ENCODE peak calls at places on chromosome 13, in ten cellular contexts. L, D, M, Y, B, X, S, N, A and I are unnamed samples.

GRCh38 chr13:112690242-112690943 is 555 bp downstream of the ATP11A start:
- DNase-seq in A (peak), S (peak), B (peak), Y (peak), X (peak), M (no peak), N (no peak), D (no peak), L (peak), I (no peak)

GRCh38 chr13:100724568-100724967 is 50.0 kb upstream of the TMTC4 start:
- DNase-seq in B (no peak), N (no peak), M (no peak), S (no peak), D (no peak), L (no peak), A (no peak), X (no peak), Y (no peak), I (no peak)

GRCh38 chr13:45238945-45239795 is 38.3 kb upstream of the KCTD4 start:
- DNase-seq in L (no peak), M (no peak), X (no peak), N (no peak), B (no peak), Y (no peak), A (no peak), S (no peak), D (no peak), I (no peak)

GRCh38 chr13:78976696-78977095 is 317.7 kb upstream of the OBI1 start:
- DNase-seq in X (no peak), A (no peak), B (no peak), Y (no peak), N (no peak), S (no peak), M (no peak), D (no peak), L (no peak), I (no peak)

GRCh38 chr13:100674363-100674847 is at the start of gene TMTC4:
- DNase-seq in M (no peak), Y (no peak), A (no peak), N (no peak), D (no peak), L (no peak), X (no peak), S (no peak), B (no peak), I (no peak)

GRCh38 chr13:112651306-112651705 is 38.5 kb upstream of the ATP11A start:
- DNase-seq in S (no peak), N (no peak), Y (no peak), M (no peak), D (no peak), B (no peak), X (no peak), L (no peak), A (no peak), I (no peak)

GRCh38 chr13:34035676-34036325 is 217.9 kb downstream of the RFC3 start:
- DNase-seq in D (no peak), X (no peak), B (no peak), M (no peak), N (peak), A (no peak), S (no peak), L (peak), Y (no peak), I (no peak)

GRCh38 chr13:28623782-28624706 is 34.9 kb upstream of the POMP start:
- DNase-seq in B (no peak), A (no peak), S (no peak), X (no peak), D (no peak), L (no peak), M (no peak), Y (no peak), N (no peak), I (no peak)

GRCh38 chr13:114128624-114129522 is 3.5 kb downstream of the RASA3 start:
- DNase-seq in X (peak), Y (peak), A (peak), L (no peak), S (peak), N (no peak), M (peak), D (peak), B (peak), I (no peak)

GRCh38 chr13:18943273-18943672 is 238.4 kb downstream of the TUBA3C start:
- DNase-seq in M (no peak), B (no peak), N (no peak), D (no peak), L (no peak), X (no peak), Y (no peak), S (no peak), A (no peak), I (no peak)

GRCh38 chr13:73962284-73962683 is 171.9 kb downstream of the KLF12 start:
- DNase-seq in X (no peak), A (no peak), Y (no peak), B (no peak), N (no peak), M (no peak), D (no peak), L (no peak), S (no peak), I (no peak)
- H3K4me3 ChIP-seq in X (no peak), A (no peak), Y (no peak), B (no peak), N (no peak), M (no peak), D (no peak), L (no peak), S (no peak), I (no peak)

DNA sequence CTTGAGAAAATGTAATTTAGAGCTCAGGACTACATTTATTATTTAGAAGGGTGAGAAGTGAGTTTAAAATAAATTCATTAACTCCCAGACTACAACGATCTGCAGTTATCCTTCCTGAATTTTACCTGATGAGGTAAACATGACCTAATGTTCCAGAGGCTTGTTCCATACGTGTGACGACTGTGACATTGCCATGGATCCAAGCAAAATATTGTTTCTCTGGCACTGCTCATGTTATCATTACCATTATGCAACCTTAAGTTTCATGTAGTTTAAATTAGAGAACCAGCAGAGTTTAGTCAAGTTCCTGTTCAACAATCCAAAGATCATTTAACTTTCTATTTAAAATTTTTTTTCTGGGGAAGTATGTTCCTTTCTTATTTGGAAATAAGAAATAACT is 279.6 kb downstream of the KLF5 start:
- DNase-seq in B (no peak), D (no peak), Y (no peak), L (no peak), A (no peak), M (no peak), X (no peak), N (no peak), S (no peak), I (no peak)
- H3K27ac ChIP-seq in B (no peak), D (no peak), Y (no peak), L (peak), A (no peak), M (no peak), X (no peak), N (no peak), S (no peak), I (peak)

GRCh38 chr13:35388979-35389378 is 87.5 kb downstream of the MAB21L1 start:
- DNase-seq in D (no peak), M (no peak), X (no peak), N (no peak), L (no peak), S (no peak), Y (no peak), A (no peak), B (no peak), I (no peak)
- H3K4me3 ChIP-seq in D (no peak), M (no peak), X (peak), N (no peak), L (no peak), S (no peak), Y (no peak), A (no peak), B (no peak), I (no peak)

GRCh38 chr13:111177803-111178389 is 62.8 kb downstream of the ARHGEF7 start:
- DNase-seq in B (no peak), Y (no peak), S (no peak), L (no peak), D (no peak), M (no peak), N (no peak), A (no peak), X (no peak), I (no peak)

GRCh38 chr13:111181977-111182376 is 66.9 kb downstream of the ARHGEF7 start:
- DNase-seq in L (no peak), M (no peak), S (no peak), Y (no peak), A (no peak), B (no peak), X (no peak), D (no peak), N (no peak), I (no peak)

GRCh38 chr13:111178417-111178816 is 63.3 kb downstream of the ARHGEF7 start:
- DNase-seq in Y (no peak), M (no peak), S (no peak), N (no peak), D (no peak), L (no peak), A (no peak), X (peak), B (no peak), I (no peak)

GRCh38 chr13:111177081-111177711 is 62.1 kb downstream of the ARHGEF7 start:
- DNase-seq in A (peak), D (no peak), N (no peak), Y (no peak), B (no peak), M (no peak), L (no peak), X (peak), S (peak), I (no peak)

DNA sequence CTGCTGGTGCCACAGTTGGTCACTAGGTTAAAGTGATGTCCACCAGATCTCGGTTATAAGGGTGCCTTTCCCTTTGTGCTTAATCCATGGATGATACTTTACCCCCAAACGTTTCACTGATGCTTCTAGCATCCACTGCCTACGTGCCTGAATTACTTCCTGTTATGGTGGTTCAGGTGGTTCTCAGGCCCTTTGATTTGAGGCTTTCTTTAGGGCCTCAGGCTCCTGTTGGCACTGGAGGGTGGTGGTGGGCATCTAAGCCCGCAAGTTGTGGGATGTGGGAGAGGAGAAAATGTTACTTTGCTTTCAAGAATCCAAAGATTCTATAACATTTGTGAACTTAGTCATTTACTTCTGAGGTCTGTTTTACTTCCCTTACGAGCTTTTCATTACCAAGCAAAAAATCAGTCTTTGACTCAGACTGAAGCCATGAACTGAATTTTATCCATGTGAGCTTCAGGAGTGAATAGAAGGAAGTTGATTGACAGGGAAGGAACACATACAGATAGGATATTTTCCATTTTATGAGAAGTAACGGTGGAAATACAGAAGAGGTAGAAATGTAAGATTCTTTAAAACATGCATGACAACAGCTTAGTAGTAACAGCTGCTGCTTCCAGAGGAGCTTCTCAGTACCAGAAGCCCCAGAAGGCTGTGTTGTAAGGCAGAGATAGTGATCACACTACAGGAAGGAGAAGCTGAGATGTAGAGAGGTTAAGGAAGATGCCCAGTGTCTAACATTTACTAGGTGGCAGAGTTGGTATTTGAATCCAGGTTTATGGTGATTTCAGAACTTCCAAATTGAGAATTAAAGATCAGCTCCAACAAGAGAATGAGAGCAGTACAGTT is 65.0 kb downstream of the ARHGEF7 start:
- DNase-seq in L (no peak), S (peak), B (no peak), Y (no peak), D (no peak), M (no peak), A (no peak), X (no peak), N (no peak), I (no peak)
- H3K27ac ChIP-seq in L (no peak), S (peak), B (peak), Y (peak), D (peak), M (no peak), A (peak), X (peak), N (no peak), I (no peak)

GRCh38 chr13:22839554-22840286 is 341.1 kb upstream of the SGCG start:
- DNase-seq in B (no peak), Y (no peak), S (no peak), D (no peak), M (no peak), A (no peak), N (no peak), L (no peak), X (no peak), I (no peak)

GRCh38 chr13:22836475-22836874 is 344.3 kb upstream of the SGCG start:
- DNase-seq in B (no peak), L (no peak), X (no peak), Y (no peak), N (no peak), M (no peak), D (no peak), A (no peak), S (no peak), I (no peak)

GRCh38 chr13:22837980-22838615 is 342.7 kb upstream of the SGCG start:
- DNase-seq in Y (no peak), N (no peak), X (no peak), S (no peak), A (no peak), B (no peak), D (no peak), M (no peak), L (no peak), I (no peak)
- H3K4me3 ChIP-seq in Y (no peak), N (no peak), X (peak), S (no peak), A (peak), B (no peak), D (peak), M (no peak), L (no peak), I (no peak)

DNA sequence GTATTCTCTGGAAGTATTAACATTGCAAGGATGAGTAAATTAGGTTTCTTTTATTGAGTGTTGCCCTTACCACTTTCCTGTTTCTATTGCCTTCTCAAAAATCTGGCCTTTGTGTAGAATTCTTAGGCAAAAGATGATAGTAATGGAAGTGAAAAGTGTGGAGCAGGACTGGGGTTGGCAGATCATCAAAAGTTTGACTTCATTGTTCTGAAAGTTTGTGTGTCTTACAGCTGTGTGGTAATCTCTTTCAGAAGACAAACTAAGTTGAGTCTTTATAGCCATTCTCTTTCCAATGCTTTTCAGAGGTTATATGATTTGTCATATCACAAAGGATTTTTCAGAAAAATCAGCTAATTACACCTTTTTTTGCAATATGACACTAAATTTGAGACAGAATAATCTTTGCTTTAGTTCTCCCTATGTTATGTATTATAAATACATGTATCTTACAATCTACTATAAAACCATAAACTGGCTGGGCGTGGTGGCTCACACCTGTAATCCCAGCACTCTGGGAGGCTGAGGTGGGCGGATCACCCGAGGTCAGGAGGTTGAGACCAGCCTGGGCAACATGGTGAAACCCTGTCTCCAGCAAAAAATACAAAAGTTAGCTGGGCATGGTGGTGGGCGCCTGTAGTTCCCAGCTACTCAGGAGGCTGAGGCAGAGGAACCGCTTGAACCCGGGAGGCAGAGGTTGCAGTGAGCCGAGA is 8.7 kb upstream of the KCNRG start:
- DNase-seq in S (no peak), N (no peak), X (no peak), D (no peak), A (no peak), Y (no peak), L (no peak), M (no peak), B (no peak), I (no peak)
- H3K27ac ChIP-seq in S (no peak), N (no peak), X (no peak), D (no peak), A (no peak), Y (no peak), L (no peak), M (no peak), B (no peak), I (no peak)

DNA sequence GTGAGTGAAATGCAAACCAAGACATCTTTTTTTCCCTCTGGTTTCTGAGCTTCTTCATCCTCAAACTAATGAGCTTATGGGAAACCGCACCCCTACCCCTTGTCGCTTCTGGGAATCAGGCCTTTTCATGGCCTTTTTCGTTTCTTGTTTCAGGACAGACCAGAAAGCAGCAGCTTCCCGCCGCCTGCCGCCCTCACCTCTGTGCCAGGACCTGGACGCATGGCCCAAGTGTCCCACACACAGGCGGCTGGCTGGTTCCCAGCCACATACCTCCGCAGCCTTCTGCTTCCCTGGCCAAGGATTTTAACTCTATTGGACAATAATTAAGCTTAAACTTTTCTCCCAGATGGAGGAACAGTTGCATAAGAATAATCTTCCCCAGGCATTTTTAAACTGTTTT is 114.1 kb upstream of the SLITRK1 start:
- DNase-seq in A (no peak), N (no peak), B (no peak), L (no peak), M (no peak), Y (no peak), S (no peak), D (no peak), X (no peak), I (no peak)
- H3K4me3 ChIP-seq in A (no peak), N (no peak), B (no peak), L (no peak), M (no peak), Y (no peak), S (no peak), D (no peak), X (no peak), I (no peak)

DNA sequence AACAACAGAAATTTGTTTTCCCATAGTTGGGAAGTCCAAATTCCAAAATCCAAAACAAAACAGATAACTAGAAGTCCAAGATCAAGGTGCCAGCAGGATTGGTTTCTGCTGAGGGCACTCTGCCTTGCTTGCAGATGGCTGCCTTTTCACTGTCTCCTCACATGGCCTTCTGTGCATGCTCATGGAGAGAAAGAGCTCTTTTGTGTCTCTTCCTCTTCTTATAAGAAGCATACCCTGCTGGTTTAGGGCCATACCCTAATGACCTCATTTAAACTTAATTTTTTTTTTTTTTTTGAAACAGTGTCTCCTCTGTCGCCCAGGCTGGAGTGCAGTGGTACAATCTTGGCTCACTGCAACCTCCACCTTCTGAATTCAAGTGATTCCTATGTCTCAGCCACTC is 1974.1 kb upstream of the PCDH20 start:
- DNase-seq in A (no peak), D (no peak), L (no peak), B (no peak), M (no peak), Y (no peak), S (no peak), X (no peak), N (no peak), I (no peak)
- H3K27ac ChIP-seq in A (no peak), D (no peak), L (no peak), B (no peak), M (no peak), Y (no peak), S (no peak), X (no peak), N (no peak), I (no peak)